ENCODE peak calls at places on chromosome 1, in ten cellular contexts. F is esophagus muscularis mucosa, E is testis, Q is spleen, C is heart left ventricle, G is body of pancreas, H is GM12892, J is uterus, I is HCT116, B is adrenal gland. R is an unnamed sample.
A peak's percentile ranks its signal among the peaks of the same experiment; 100 is the strongest.

GRCh38 chr1:235607284-235607683 is 42.3 kb downstream of the GNG4 start:
- DNase-seq in B (no peak), J (no peak), E (no peak), C (no peak), G (no peak), I (no peak), Q (no peak), H (no peak), F (no peak), R (no peak)

GRCh38 chr1:32066489-32066873 is 6.3 kb upstream of the TMEM39B start:
- DNase-seq in C (peak; percentile 59), Q (no peak), J (no peak), B (peak; percentile 65), F (peak; percentile 93), I (peak; percentile 48), G (peak; percentile 56), E (peak; percentile 67), H (no peak), R (peak; percentile 96)

GRCh38 chr1:6448749-6449631 is 17.0 kb downstream of the TNFRSF25 start:
- DNase-seq in B (peak; percentile 48), C (no peak), Q (no peak), I (no peak), H (no peak), E (no peak), F (no peak), G (no peak), J (no peak), R (peak; percentile 57)

GRCh38 chr1:245361951-245362350 is 207.2 kb downstream of the KIF26B start:
- DNase-seq in F (no peak), G (no peak), B (no peak), C (no peak), H (no peak), I (no peak), E (no peak), J (no peak), Q (no peak), R (no peak)

GRCh38 chr1:224828691-224829090 is 100.8 kb upstream of the DNAH14 start:
- DNase-seq in F (no peak), G (no peak), Q (no peak), E (no peak), H (no peak), I (no peak), J (no peak), C (no peak), B (no peak), R (no peak)

GRCh38 chr1:218886472-218886871 is 287.2 kb upstream of the LYPLAL1 start:
- DNase-seq in E (peak; percentile 83), H (no peak), I (no peak), Q (no peak), J (peak; percentile 23), B (no peak), C (no peak), G (no peak), F (no peak), R (no peak)

GRCh38 chr1:160357286-160358002 is 9.4 kb upstream of the NHLH1 start:
- DNase-seq in Q (no peak), J (no peak), H (no peak), I (no peak), E (no peak), F (no peak), G (no peak), B (no peak), C (no peak), R (no peak)

GRCh38 chr1:71232166-71232763 is 151.4 kb upstream of the ZRANB2 start:
- DNase-seq in C (no peak), J (peak; percentile 13), E (peak; percentile 35), G (no peak), Q (no peak), F (no peak), I (no peak), H (no peak), B (no peak), R (no peak)

DNA sequence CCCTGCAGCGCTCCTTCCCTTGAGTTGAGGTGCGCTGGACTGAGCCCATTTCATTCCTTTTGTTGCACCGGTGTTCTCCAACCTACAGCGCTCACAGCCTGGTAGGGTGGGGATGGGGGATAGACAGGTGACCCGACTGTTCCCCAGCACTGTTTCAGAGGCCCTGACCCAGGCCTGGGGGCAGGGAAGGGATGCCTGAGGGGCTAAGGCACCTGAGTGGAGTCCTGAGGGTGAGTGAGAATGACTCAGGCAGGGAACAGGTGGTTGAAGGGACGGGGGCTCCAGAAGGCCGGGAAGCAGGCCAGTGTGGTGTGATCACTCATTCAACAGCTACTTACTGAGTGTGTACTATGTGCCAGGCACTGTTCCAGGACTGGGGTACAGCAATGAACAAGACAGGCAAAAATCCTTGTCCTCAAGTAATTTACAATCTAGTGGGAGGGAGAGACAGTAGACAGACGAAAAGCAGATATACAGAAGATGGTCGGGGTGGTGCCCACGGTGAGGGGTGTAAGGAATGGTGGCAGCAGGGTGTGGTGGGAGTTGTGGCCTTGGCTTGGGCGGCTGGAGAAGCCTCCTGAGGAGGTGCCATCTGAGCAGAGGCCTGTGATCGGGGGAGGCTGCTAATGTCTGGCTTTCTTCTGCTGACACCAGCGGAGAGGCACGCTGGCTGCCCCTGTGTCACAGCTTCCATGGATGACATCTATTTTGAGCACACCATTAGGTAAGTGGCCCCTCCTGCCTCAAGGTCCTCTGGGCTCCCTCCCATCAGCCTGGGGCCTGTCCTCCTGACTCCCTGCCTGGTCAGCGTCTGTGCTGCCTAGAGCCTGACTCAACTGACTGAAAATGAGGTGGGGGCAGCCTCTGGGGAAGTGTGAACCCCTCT is 37.4 kb downstream of the ACOT11 start:
- DNase-seq in J (no peak), Q (peak; percentile 47), H (no peak), E (no peak), B (no peak), G (no peak), F (no peak), I (no peak), C (peak; percentile 90), R (no peak)
- TF ChIP-seq POLR2A in J (no peak), Q (no peak), H (no peak), E (no peak), B (no peak), G (no peak), F (no peak), I (no peak), C (no peak), R (no peak)

GRCh38 chr1:59104191-59104760 is 192.6 kb upstream of the FGGY start:
- DNase-seq in I (no peak), E (no peak), C (no peak), J (no peak), H (no peak), G (no peak), F (peak; percentile 19), B (no peak), Q (no peak), R (no peak)

GRCh38 chr1:59100975-59101374 is 195.9 kb upstream of the FGGY start:
- DNase-seq in C (no peak), B (no peak), H (no peak), G (no peak), I (no peak), F (peak; percentile 57), Q (no peak), E (no peak), J (no peak), R (no peak)

GRCh38 chr1:59101518-59101917 is 195.4 kb upstream of the FGGY start:
- DNase-seq in I (no peak), G (no peak), Q (no peak), E (no peak), J (no peak), B (no peak), F (peak; percentile 21), C (no peak), H (no peak), R (no peak)

GRCh38 chr1:59105548-59106507 is 191.1 kb upstream of the FGGY start:
- DNase-seq in E (peak; percentile 45), C (peak; percentile 43), G (no peak), B (no peak), F (peak; percentile 83), H (no peak), I (no peak), J (peak; percentile 27), Q (no peak), R (no peak)

DNA sequence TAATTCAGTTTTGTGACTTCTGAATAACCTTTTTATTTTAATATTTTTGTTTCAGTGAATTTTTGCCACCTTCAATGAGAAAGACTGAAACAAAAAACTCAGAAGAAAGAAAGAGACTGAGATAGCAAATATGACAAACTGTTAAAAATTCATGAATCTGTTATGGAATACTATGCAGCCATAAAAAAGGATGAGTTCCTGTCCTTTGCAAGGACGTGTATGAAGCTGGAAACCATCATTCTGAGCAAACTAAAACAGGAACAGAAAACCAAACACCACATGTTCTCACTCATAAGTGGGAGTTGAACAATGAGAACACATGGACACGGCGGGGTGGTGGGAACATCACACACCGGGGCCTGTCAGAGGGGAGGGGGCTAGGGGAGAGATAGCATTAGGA is 193.4 kb upstream of the FGGY start:
- DNase-seq in I (no peak), G (no peak), H (no peak), C (no peak), E (no peak), B (no peak), F (peak; percentile 12), J (no peak), Q (no peak), R (no peak)
- TF ChIP-seq POLR2A in I (no peak), G (no peak), H (no peak), C (no peak), E (no peak), B (no peak), F (no peak), J (no peak), Q (no peak), R (no peak)

GRCh38 chr1:29148656-29149491 is 25.2 kb upstream of the TMEM200B start:
- DNase-seq in E (no peak), B (no peak), J (no peak), I (no peak), C (no peak), F (no peak), G (no peak), Q (peak; percentile 51), H (no peak), R (no peak)

GRCh38 chr1:29142714-29143113 is 19.0 kb upstream of the TMEM200B start:
- DNase-seq in E (no peak), B (no peak), I (no peak), J (no peak), H (no peak), C (no peak), G (no peak), F (no peak), Q (no peak), R (no peak)

DNA sequence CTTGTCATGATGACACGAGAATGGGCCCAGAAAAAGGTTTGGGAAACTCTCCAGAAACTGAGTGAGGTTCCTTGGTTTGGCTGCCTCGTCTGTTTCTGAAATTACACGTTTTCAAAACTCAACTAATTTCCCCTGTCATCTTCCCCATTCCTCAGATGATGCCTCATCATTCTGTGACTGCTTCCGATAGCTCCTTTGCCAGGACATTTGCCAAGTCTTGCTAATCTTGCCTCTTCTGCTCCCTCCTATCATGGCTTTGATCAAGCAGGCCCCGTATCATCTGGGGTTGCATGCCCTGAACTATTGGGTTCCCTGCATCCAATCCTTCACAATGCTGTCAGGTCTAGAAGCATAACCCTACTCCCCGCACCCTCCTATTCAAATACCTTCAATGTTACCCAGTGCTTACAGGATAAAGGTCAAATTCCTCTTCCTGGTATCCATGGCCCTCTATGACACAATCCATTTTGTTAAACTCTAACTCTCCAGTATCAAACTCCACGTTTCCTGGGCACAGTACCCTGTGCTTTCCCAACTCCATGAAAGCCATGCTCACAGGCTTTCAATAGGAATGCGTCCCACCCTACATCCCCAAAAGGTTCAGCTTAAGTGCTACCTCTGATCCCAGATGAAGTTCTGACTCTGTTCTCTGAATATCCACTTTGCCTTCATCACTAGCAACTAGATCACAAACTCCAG is 22.2 kb upstream of the TMEM200B start:
- DNase-seq in C (no peak), G (no peak), F (no peak), J (no peak), E (no peak), B (no peak), H (no peak), I (no peak), Q (no peak), R (no peak)
- TF ChIP-seq POLR2A in C (no peak), G (no peak), F (no peak), J (no peak), E (no peak), B (no peak), H (peak; percentile 23), I (no peak), Q (no peak), R (no peak)

GRCh38 chr1:17205652-17206051 is 724 bp downstream of the PADI1 start:
- DNase-seq in H (no peak), E (no peak), F (no peak), C (no peak), G (no peak), J (no peak), I (no peak), B (no peak), Q (no peak), R (no peak)

GRCh38 chr1:17207540-17207939 is 2.6 kb downstream of the PADI1 start:
- DNase-seq in G (no peak), H (no peak), Q (no peak), B (no peak), C (no peak), I (no peak), J (no peak), F (no peak), E (no peak), R (peak; percentile 42)

GRCh38 chr1:17207046-17207445 is 2.1 kb downstream of the PADI1 start:
- DNase-seq in B (peak; percentile 34), E (peak; percentile 53), G (peak; percentile 57), H (peak; percentile 63), I (no peak), C (no peak), F (no peak), J (no peak), Q (no peak), R (peak; percentile 83)

GRCh38 chr1:17204546-17205440 is at the start of gene PADI1:
- DNase-seq in J (no peak), F (no peak), I (no peak), C (no peak), E (no peak), G (no peak), B (no peak), Q (peak; percentile 46), H (no peak), R (no peak)

GRCh38 chr1:17206196-17206595 is 1.3 kb downstream of the PADI1 start:
- DNase-seq in F (no peak), B (no peak), C (no peak), I (no peak), J (no peak), H (no peak), E (no peak), Q (no peak), G (no peak), R (no peak)
- TF ChIP-seq POLR2A in F (no peak), B (no peak), C (no peak), I (no peak), J (no peak), H (no peak), E (no peak), Q (no peak), G (no peak), R (no peak)